ENCODE peak calls at places on chromosomes 11 and 22, in eight cellular contexts. U is COLO829, H is psoas muscle, N is AG09309, G is Daoy, E is MM.1S, V is GM23248, B is GM12865. R is an unnamed sample.

GRCh38 chr11:14132312-14132711 is 169.8 kb downstream of the SPON1 start:
- DNase-seq in U (no peak), H (no peak), N (no peak), G (peak; percentile 2), E (no peak), V (no peak), B (no peak), R (peak; percentile 8)

GRCh38 chr11:640021-640706 is 3.1 kb downstream of the DRD4 start:
- DNase-seq in U (no peak), H (no peak), N (no peak), G (no peak), E (no peak), V (no peak), B (no peak), R (no peak)

GRCh38 chr11:59891781-59892181 is 13.2 kb downstream of the OOSP3 start:
- DNase-seq in U (no peak), H (no peak), N (no peak), G (peak; percentile 11), E (no peak), V (peak; percentile 10), B (no peak), R (no peak)

GRCh38 chr11:44528103-44528502 is 37.4 kb upstream of the CD82 start:
- DNase-seq in U (no peak), H (no peak), N (no peak), G (peak; percentile 31), E (no peak), V (peak; percentile 7), B (no peak), R (peak; percentile 38)

GRCh38 chr11:45918331-45918941 is 759 bp upstream of the PEX16 start:
- DNase-seq in U (peak; percentile 73), H (peak; percentile 90), N (peak; percentile 11), G (peak; percentile 86), E (peak; percentile 75), V (peak; percentile 89), B (peak; percentile 73), R (peak; percentile 80)

GRCh38 chr11:79939111-79939510 is 498.3 kb upstream of the TENM4 start:
- DNase-seq in U (no peak), H (no peak), N (no peak), G (no peak), E (no peak), V (no peak), B (no peak), R (no peak)

GRCh38 chr11:93251922-93252321 is 54.1 kb upstream of the SLC36A4 start:
- DNase-seq in U (no peak), H (no peak), N (no peak), G (no peak), E (no peak), V (no peak), B (no peak), R (no peak)

GRCh38 chr22:27043246-27043645 is 385.9 kb downstream of the MIAT start:
- DNase-seq in U (no peak), H (no peak), N (no peak), G (no peak), E (no peak), V (no peak), B (no peak), R (no peak)

GRCh38 chr11:44952082-44952481 is 1.4 kb upstream of the TP53I11 start:
- DNase-seq in U (no peak), H (no peak), N (no peak), G (no peak), E (no peak), V (no peak), B (no peak), R (no peak)

GRCh38 chr22:27961680-27962079 is 42.6 kb upstream of the PITPNB start:
- DNase-seq in U (no peak), H (no peak), N (no peak), G (no peak), E (no peak), V (no peak), B (no peak), R (no peak)

GRCh38 chr11:101321222-101321621 is 191.6 kb upstream of the PGR start:
- DNase-seq in U (no peak), H (no peak), N (no peak), G (no peak), E (no peak), V (no peak), B (no peak), R (no peak)

GRCh38 chr11:126507646-126508045 is 152.2 kb downstream of the ST3GAL4 start:
- DNase-seq in U (no peak), H (no peak), N (no peak), G (no peak), E (no peak), V (no peak), B (no peak), R (no peak)

GRCh38 chr11:121018746-121019145 is 5.2 kb upstream of the TBCEL start:
- DNase-seq in U (no peak), H (no peak), N (no peak), G (no peak), E (no peak), V (no peak), B (no peak), R (no peak)

GRCh38 chr22:43399338-43399979 is 12.4 kb upstream of the MPPED1 start:
- DNase-seq in U (no peak), H (no peak), N (no peak), G (peak; percentile 48), E (peak; percentile 78), V (no peak), B (no peak), R (no peak)

GRCh38 chr11:10935015-10935564 is 77.2 kb upstream of the ZBED5 start:
- DNase-seq in U (no peak), H (no peak), N (no peak), G (no peak), E (no peak), V (no peak), B (no peak), R (no peak)

GRCh38 chr11:121478226-121478894 is 25.6 kb upstream of the SORL1-AS1 start:
- DNase-seq in U (no peak), H (no peak), N (no peak), G (no peak), E (no peak), V (no peak), B (no peak), R (no peak)

GRCh38 chr11:13042873-13043338 is 33.8 kb downstream of the RASSF10 start:
- DNase-seq in U (no peak), H (no peak), N (no peak), G (no peak), E (no peak), V (no peak), B (no peak), R (peak; percentile 76)

GRCh38 chr11:77602385-77603105 is 12.8 kb downstream of the AQP11 start:
- DNase-seq in U (peak; percentile 79), H (no peak), N (peak; percentile 64), G (peak; percentile 65), E (no peak), V (peak; percentile 89), B (no peak), R (peak; percentile 75)

GRCh38 chr11:71186861-71187260 is 65.5 kb downstream of the SHANK2 start:
- DNase-seq in U (no peak), H (peak; percentile 7), N (no peak), G (no peak), E (no peak), V (no peak), B (no peak), R (no peak)

GRCh38 chr11:34599406-34599901 is 21.4 kb upstream of the EHF start:
- DNase-seq in U (peak; percentile 97), H (no peak), N (peak; percentile 67), G (peak; percentile 87), E (peak; percentile 15), V (peak; percentile 81), B (peak; percentile 19), R (peak; percentile 91)

GRCh38 chr11:66964495-66964894 is 6.3 kb upstream of the PC start:
- DNase-seq in U (no peak), H (no peak), N (no peak), G (no peak), E (no peak), V (no peak), B (no peak), R (no peak)

GRCh38 chr11:61124574-61125309 is 22.5 kb downstream of the CD5 start:
- DNase-seq in U (no peak), H (no peak), N (no peak), G (no peak), E (no peak), V (no peak), B (no peak), R (no peak)

GRCh38 chr11:27701262-27702105 is 1.2 kb upstream of the BDNF start:
- DNase-seq in U (no peak), H (peak; percentile 54), N (peak; percentile 71), G (peak; percentile 46), E (peak; percentile 41), V (peak; percentile 86), B (peak; percentile 36), R (peak; percentile 56)

GRCh38 chr11:44628730-44629361 is 63.4 kb downstream of the CD82 start:
- DNase-seq in U (no peak), H (no peak), N (no peak), G (no peak), E (no peak), V (no peak), B (no peak), R (no peak)

GRCh38 chr11:91124363-91124762 is 901.5 kb upstream of the CHORDC1 start:
- DNase-seq in U (no peak), H (no peak), N (no peak), G (no peak), E (peak; percentile 48), V (no peak), B (no peak), R (no peak)

GRCh38 chr22:49295465-49295743 is 532.3 kb downstream of the BRD1 start:
- DNase-seq in U (no peak), H (no peak), N (no peak), G (no peak), E (no peak), V (no peak), B (no peak), R (no peak)

GRCh38 chr11:121067453-121067852 is 33.6 kb upstream of the TECTA start:
- DNase-seq in U (no peak), H (no peak), N (no peak), G (no peak), E (no peak), V (no peak), B (no peak), R (no peak)

GRCh38 chr22:23675502-23676415 is 15.1 kb upstream of the RGL4 start:
- DNase-seq in U (no peak), H (peak; percentile 85), N (no peak), G (peak; percentile 37), E (no peak), V (no peak), B (peak; percentile 55), R (peak; percentile 18)

GRCh38 chr11:6077723-6078122 is 29.8 kb upstream of the OR56B4 start:
- DNase-seq in U (no peak), H (no peak), N (no peak), G (no peak), E (no peak), V (no peak), B (no peak), R (no peak)

GRCh38 chr22:31343235-31344191 is 2.6 kb downstream of the PATZ1 start:
- DNase-seq in U (no peak), H (no peak), N (no peak), G (no peak), E (no peak), V (no peak), B (peak; percentile 44), R (no peak)

GRCh38 chr22:29224859-29225410 is 19.2 kb downstream of the EMID1 start:
- DNase-seq in U (no peak), H (peak; percentile 29), N (no peak), G (no peak), E (no peak), V (no peak), B (no peak), R (no peak)

GRCh38 chr11:112564228-112564955 is 303.7 kb upstream of the PLET1 start:
- DNase-seq in U (peak; percentile 71), H (no peak), N (no peak), G (peak; percentile 19), E (no peak), V (peak; percentile 49), B (no peak), R (peak; percentile 39)

GRCh38 chr11:27429740-27430451 is 42.7 kb downstream of the LGR4 start:
- DNase-seq in U (peak; percentile 82), H (no peak), N (no peak), G (peak; percentile 32), E (no peak), V (peak; percentile 38), B (no peak), R (no peak)

GRCh38 chr22:32844251-32844650 is 42.7 kb downstream of the TIMP3 start:
- DNase-seq in U (no peak), H (no peak), N (no peak), G (no peak), E (no peak), V (no peak), B (no peak), R (no peak)

R was measured in SW480.